ENCODE peak calls at places on chromosomes 7 and 10, in six cellular contexts. H is LoVo, V is NCI-H2171 treated with DMSO at 0.1 percent for 48 hours, I is HS-5, B is esophagus muscularis mucosa, O is GOT3. U is an unnamed sample.

GRCh38 chr7:92731327-92732063 is 104.9 kb downstream of the CDK6 start:
- DNase-seq in H (no peak), V (no peak), I (no peak), B (no peak), O (no peak), U (no peak)

GRCh38 chr7:157837561-157837960 is 500.8 kb downstream of the DNAJB6 start:
- DNase-seq in H (no peak), V (no peak), I (no peak), B (no peak), O (no peak), U (no peak)

GRCh38 chr10:71060636-71061426 is 151.5 kb upstream of the UNC5B start:
- DNase-seq in H (no peak), V (no peak), I (no peak), B (no peak), O (no peak), U (no peak)

GRCh38 chr10:89278034-89278535 is 23.8 kb upstream of the IFIT2 start:
- DNase-seq in H (peak), V (no peak), I (peak), B (no peak), O (no peak), U (no peak)

GRCh38 chr7:5689716-5690115 is 91.7 kb downstream of the RNF216 start:
- DNase-seq in H (no peak), V (no peak), I (no peak), B (no peak), O (no peak), U (no peak)

GRCh38 chr10:55091691-55092328 is 290.8 kb upstream of the PCDH15 start:
- DNase-seq in H (peak), V (peak), I (no peak), B (no peak), O (no peak), U (peak)

GRCh38 chr7:87146740-87147386 is 5.4 kb upstream of the DMTF1 start:
- DNase-seq in H (no peak), V (peak), I (no peak), B (no peak), O (no peak), U (no peak)

GRCh38 chr7:27162548-27162848 is 2.8 kb downstream of the HOXA9 start:
- DNase-seq in H (peak), V (no peak), I (no peak), B (no peak), O (no peak), U (no peak)

GRCh38 chr10:42872865-42873435 is 90.4 kb downstream of the BMS1 start:
- DNase-seq in H (no peak), V (no peak), I (no peak), B (peak), O (no peak), U (no peak)

U was measured in erythroblast.